ENCODE peak calls at places on chromosomes 13 and 19, in six cellular contexts. One of them, this sample, is unnamed.

GRCh38 chr19:29211562-29212416 is 1.2 kb downstream of the UQCRFS1 start:
- DNase-seq in bronchial epithelial cell: no peak
- DNase-seq in upper lobe of right lung: no peak
- DNase-seq in transverse colon: peak; percentile 14
- DNase-seq in AG04450: no peak
- DNase-seq in osteocyte: peak; percentile 53
- DNase-seq in this sample: peak; percentile 54

GRCh38 chr19:6802336-6803035 is 30.0 kb downstream of the VAV1 start:
- DNase-seq in bronchial epithelial cell: peak; percentile 64
- DNase-seq in upper lobe of right lung: peak; percentile 74
- DNase-seq in transverse colon: peak; percentile 60
- DNase-seq in AG04450: no peak
- DNase-seq in osteocyte: no peak
- DNase-seq in this sample: peak; percentile 94

GRCh38 chr19:4238831-4239230 is 8.0 kb upstream of the YJU2 start:
- DNase-seq in bronchial epithelial cell: no peak
- DNase-seq in upper lobe of right lung: no peak
- DNase-seq in transverse colon: no peak
- DNase-seq in AG04450: no peak
- DNase-seq in osteocyte: no peak
- DNase-seq in this sample: no peak

GRCh38 chr19:5993516-5994406 is 15.8 kb upstream of the RANBP3 start:
- DNase-seq in bronchial epithelial cell: no peak
- DNase-seq in upper lobe of right lung: peak; percentile 82
- DNase-seq in transverse colon: no peak
- DNase-seq in AG04450: no peak
- DNase-seq in osteocyte: no peak
- DNase-seq in this sample: no peak

GRCh38 chr19:38809592-38810252 is 3.0 kb downstream of the LGALS4 start:
- DNase-seq in bronchial epithelial cell: no peak
- DNase-seq in upper lobe of right lung: no peak
- DNase-seq in transverse colon: no peak
- DNase-seq in AG04450: no peak
- DNase-seq in osteocyte: no peak
- DNase-seq in this sample: no peak

GRCh38 chr13:28322256-28322895 is 172.6 kb downstream of the FLT1 start:
- DNase-seq in bronchial epithelial cell: no peak
- DNase-seq in upper lobe of right lung: no peak
- DNase-seq in transverse colon: no peak
- DNase-seq in AG04450: no peak
- DNase-seq in osteocyte: no peak
- DNase-seq in this sample: no peak

GRCh38 chr19:4738734-4739133 is 15.1 kb upstream of the DPP9 start:
- DNase-seq in bronchial epithelial cell: no peak
- DNase-seq in upper lobe of right lung: no peak
- DNase-seq in transverse colon: no peak
- DNase-seq in AG04450: no peak
- DNase-seq in osteocyte: no peak
- DNase-seq in this sample: no peak

GRCh38 chr13:23378009-23378632 is 55.4 kb downstream of the SACS start:
- DNase-seq in bronchial epithelial cell: peak; percentile 89
- DNase-seq in upper lobe of right lung: no peak
- DNase-seq in transverse colon: peak; percentile 19
- DNase-seq in AG04450: peak; percentile 94
- DNase-seq in osteocyte: no peak
- DNase-seq in this sample: peak; percentile 57

GRCh38 chr13:97111705-97112104 is 110.4 kb upstream of the MBNL2 start:
- DNase-seq in bronchial epithelial cell: no peak
- DNase-seq in upper lobe of right lung: no peak
- DNase-seq in transverse colon: no peak
- DNase-seq in AG04450: no peak
- DNase-seq in osteocyte: no peak
- DNase-seq in this sample: no peak

GRCh38 chr13:77891041-77891440 is 27.6 kb downstream of the EDNRB start:
- DNase-seq in bronchial epithelial cell: no peak
- DNase-seq in upper lobe of right lung: no peak
- DNase-seq in transverse colon: no peak
- DNase-seq in AG04450: no peak
- DNase-seq in osteocyte: no peak
- DNase-seq in this sample: no peak

GRCh38 chr19:6086081-6086858 is 24.0 kb downstream of the RFX2 start:
- DNase-seq in bronchial epithelial cell: peak; percentile 89
- DNase-seq in upper lobe of right lung: no peak
- DNase-seq in transverse colon: no peak
- DNase-seq in AG04450: no peak
- DNase-seq in osteocyte: no peak
- DNase-seq in this sample: no peak

GRCh38 chr19:18633321-18633720 is 3.5 kb upstream of the KLHL26 start:
- DNase-seq in bronchial epithelial cell: no peak
- DNase-seq in upper lobe of right lung: no peak
- DNase-seq in transverse colon: peak; percentile 47
- DNase-seq in AG04450: no peak
- DNase-seq in osteocyte: no peak
- DNase-seq in this sample: no peak

GRCh38 chr13:62375653-62376052 is 960.0 kb upstream of the PCDH20 start:
- DNase-seq in bronchial epithelial cell: no peak
- DNase-seq in upper lobe of right lung: no peak
- DNase-seq in transverse colon: no peak
- DNase-seq in AG04450: no peak
- DNase-seq in osteocyte: no peak
- DNase-seq in this sample: no peak

GRCh38 chr13:33224191-33224590 is 61.4 kb downstream of the STARD13 start:
- DNase-seq in bronchial epithelial cell: no peak
- DNase-seq in upper lobe of right lung: no peak
- DNase-seq in transverse colon: no peak
- DNase-seq in AG04450: no peak
- DNase-seq in osteocyte: no peak
- DNase-seq in this sample: no peak

GRCh38 chr19:39145180-39145953 is 19.8 kb downstream of the PAK4 start:
- DNase-seq in bronchial epithelial cell: no peak
- DNase-seq in upper lobe of right lung: no peak
- DNase-seq in transverse colon: peak; percentile 45
- DNase-seq in AG04450: no peak
- DNase-seq in osteocyte: no peak
- DNase-seq in this sample: no peak

GRCh38 chr19:33284146-33284643 is 18.1 kb downstream of the CEBPA start:
- DNase-seq in bronchial epithelial cell: no peak
- DNase-seq in upper lobe of right lung: no peak
- DNase-seq in transverse colon: no peak
- DNase-seq in AG04450: no peak
- DNase-seq in osteocyte: no peak
- DNase-seq in this sample: no peak

GRCh38 chr19:51257471-51257870 is 6.6 kb downstream of the SIGLECL1 start:
- DNase-seq in bronchial epithelial cell: no peak
- DNase-seq in upper lobe of right lung: no peak
- DNase-seq in transverse colon: no peak
- DNase-seq in AG04450: no peak
- DNase-seq in osteocyte: no peak
- DNase-seq in this sample: no peak

GRCh38 chr19:51256053-51256682 is 5.3 kb downstream of the SIGLECL1 start:
- DNase-seq in bronchial epithelial cell: no peak
- DNase-seq in upper lobe of right lung: no peak
- DNase-seq in transverse colon: no peak
- DNase-seq in AG04450: no peak
- DNase-seq in osteocyte: no peak
- DNase-seq in this sample: no peak

GRCh38 chr19:51258761-51259160 is 7.9 kb downstream of the SIGLECL1 start:
- DNase-seq in bronchial epithelial cell: no peak
- DNase-seq in upper lobe of right lung: no peak
- DNase-seq in transverse colon: no peak
- DNase-seq in AG04450: no peak
- DNase-seq in osteocyte: no peak
- DNase-seq in this sample: no peak

GRCh38 chr19:51258165-51258564 is 7.3 kb downstream of the SIGLECL1 start:
- DNase-seq in bronchial epithelial cell: no peak
- DNase-seq in upper lobe of right lung: no peak
- DNase-seq in transverse colon: no peak
- DNase-seq in AG04450: no peak
- DNase-seq in osteocyte: no peak
- DNase-seq in this sample: no peak

DNA sequence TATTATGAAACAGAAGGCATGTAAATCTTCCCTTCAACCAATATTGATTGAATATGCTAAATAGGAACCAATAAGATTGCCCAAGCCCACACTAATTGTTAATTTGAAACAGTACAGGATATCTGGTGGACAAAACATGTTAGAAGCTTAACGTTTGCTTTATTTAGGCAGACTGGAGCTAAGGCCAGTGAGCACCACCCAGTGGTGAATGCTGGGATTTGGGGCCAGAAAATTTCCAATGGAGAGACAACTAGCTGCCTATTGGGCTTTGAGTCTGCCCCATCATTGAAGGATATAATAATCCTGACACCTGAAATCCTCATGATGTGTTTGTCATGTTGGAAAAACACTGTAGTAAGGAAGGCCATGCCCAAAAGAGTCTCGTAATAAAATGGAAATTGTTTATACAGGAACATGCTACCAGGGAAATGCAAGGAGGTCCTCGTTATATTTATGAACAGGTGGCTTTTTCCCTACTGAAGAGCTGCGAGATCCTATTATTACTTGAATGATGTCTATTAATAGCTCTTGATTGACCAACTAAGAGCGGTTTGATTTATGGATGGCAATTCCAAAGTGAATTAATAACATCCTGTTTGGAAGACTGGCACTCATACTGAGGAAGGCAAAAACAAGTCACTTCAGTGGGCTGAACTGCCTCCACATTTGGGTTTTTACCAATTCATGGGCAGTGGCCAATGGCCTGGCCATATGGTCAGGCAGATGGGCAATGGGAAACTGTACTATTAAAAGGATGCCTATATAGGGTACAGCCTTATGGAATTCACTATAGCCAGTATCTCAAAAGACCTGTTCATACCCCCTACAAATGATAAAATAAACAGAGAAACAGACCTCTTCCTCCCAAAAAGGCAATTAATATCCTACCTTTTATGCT is 8.7 kb downstream of the SIGLECL1 start:
- DNase-seq in bronchial epithelial cell: peak; percentile 17
- DNase-seq in upper lobe of right lung: no peak
- DNase-seq in transverse colon: no peak
- DNase-seq in AG04450: no peak
- DNase-seq in osteocyte: no peak
- DNase-seq in this sample: no peak
- TF ChIP-seq CTCF in bronchial epithelial cell: peak; percentile 59
- TF ChIP-seq CTCF in upper lobe of right lung: peak; percentile 62
- TF ChIP-seq CTCF in transverse colon: no peak
- TF ChIP-seq CTCF in AG04450: peak; percentile 70
- TF ChIP-seq CTCF in osteocyte: peak; percentile 44
- TF ChIP-seq CTCF in this sample: peak; percentile 89

GRCh38 chr13:70623260-70623659 is 515.0 kb upstream of the KLHL1 start:
- DNase-seq in bronchial epithelial cell: peak; percentile 15
- DNase-seq in upper lobe of right lung: no peak
- DNase-seq in transverse colon: no peak
- DNase-seq in AG04450: no peak
- DNase-seq in osteocyte: no peak
- DNase-seq in this sample: no peak
- TF ChIP-seq CTCF in bronchial epithelial cell: no peak
- TF ChIP-seq CTCF in upper lobe of right lung: peak; percentile 53
- TF ChIP-seq CTCF in transverse colon: no peak
- TF ChIP-seq CTCF in AG04450: peak; percentile 30
- TF ChIP-seq CTCF in osteocyte: peak; percentile 59
- TF ChIP-seq CTCF in this sample: peak; percentile 33

GRCh38 chr19:13838943-13839192 is 38.1 kb upstream of the NANOS3 start:
- DNase-seq in bronchial epithelial cell: no peak
- DNase-seq in upper lobe of right lung: no peak
- DNase-seq in transverse colon: no peak
- DNase-seq in AG04450: no peak
- DNase-seq in osteocyte: no peak
- DNase-seq in this sample: no peak

GRCh38 chr19:13838071-13838942 is 38.6 kb upstream of the NANOS3 start:
- DNase-seq in bronchial epithelial cell: no peak
- DNase-seq in upper lobe of right lung: no peak
- DNase-seq in transverse colon: no peak
- DNase-seq in AG04450: no peak
- DNase-seq in osteocyte: no peak
- DNase-seq in this sample: no peak

GRCh38 chr19:13840751-13841338 is 36.1 kb upstream of the NANOS3 start:
- DNase-seq in bronchial epithelial cell: no peak
- DNase-seq in upper lobe of right lung: no peak
- DNase-seq in transverse colon: no peak
- DNase-seq in AG04450: no peak
- DNase-seq in osteocyte: no peak
- DNase-seq in this sample: no peak

GRCh38 chr19:13839938-13840750 is 36.8 kb upstream of the NANOS3 start:
- DNase-seq in bronchial epithelial cell: peak; percentile 62
- DNase-seq in upper lobe of right lung: peak; percentile 84
- DNase-seq in transverse colon: peak; percentile 91
- DNase-seq in AG04450: no peak
- DNase-seq in osteocyte: peak; percentile 93
- DNase-seq in this sample: peak; percentile 83

DNA sequence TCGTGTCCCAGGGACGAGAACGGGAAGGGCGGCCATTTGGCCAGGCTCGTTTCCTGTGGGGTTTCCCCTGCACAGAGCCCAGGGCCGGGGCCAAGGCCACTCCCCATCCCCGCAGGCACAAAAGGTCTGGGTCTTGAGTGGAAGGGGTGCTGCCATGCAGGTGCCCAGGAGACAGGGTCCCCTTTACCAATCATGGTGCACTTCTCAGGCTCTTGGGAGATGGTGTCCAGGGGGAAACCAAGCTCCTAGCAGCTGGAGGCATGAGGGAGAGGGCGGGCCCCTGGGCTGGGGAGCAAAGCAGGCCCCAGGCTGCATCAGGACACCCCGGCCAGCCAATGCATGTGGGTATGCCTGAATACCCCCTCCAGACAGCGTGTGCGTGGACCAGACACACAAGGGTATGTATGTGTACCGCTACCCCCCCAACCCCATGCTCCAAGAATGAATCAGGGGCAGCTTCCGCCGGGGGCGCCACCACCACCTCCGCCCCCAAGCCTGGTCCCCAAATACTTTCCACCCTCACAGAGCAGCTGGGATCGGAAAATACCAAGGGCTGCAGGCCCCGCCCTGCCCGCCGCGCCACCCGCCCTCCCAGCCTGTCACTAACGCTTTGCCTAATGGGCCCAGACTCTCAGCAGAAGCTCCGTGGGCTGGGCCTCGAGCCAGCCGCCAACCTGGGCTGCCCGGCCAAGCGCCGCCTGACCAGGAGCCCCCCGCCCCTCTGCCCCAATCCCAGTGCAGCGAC is 37.6 kb upstream of the NANOS3 start:
- DNase-seq in bronchial epithelial cell: peak; percentile 57
- DNase-seq in upper lobe of right lung: peak; percentile 93
- DNase-seq in transverse colon: peak; percentile 88
- DNase-seq in AG04450: no peak
- DNase-seq in osteocyte: peak; percentile 94
- DNase-seq in this sample: peak; percentile 94
- TF ChIP-seq CTCF in bronchial epithelial cell: no peak
- TF ChIP-seq CTCF in upper lobe of right lung: no peak
- TF ChIP-seq CTCF in transverse colon: no peak
- TF ChIP-seq CTCF in AG04450: no peak
- TF ChIP-seq CTCF in osteocyte: peak; percentile 27
- TF ChIP-seq CTCF in this sample: no peak

DNA sequence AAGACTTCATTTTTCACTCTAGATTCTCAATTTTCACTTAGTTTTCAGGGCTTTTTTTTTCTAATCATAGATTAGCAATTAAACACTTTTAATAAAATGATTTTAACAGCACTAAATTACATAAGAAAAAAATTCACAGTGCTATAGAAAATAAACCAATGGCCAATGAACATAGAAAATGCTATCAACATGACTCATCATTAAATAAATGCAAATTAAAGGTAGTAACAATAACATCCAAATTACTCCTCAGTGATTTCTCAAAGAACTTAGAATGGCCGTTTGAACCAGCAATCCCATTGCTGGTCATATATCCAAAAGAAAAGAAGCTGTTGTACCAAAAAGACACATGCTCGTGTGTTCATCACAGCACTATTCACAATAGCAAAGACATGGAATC is 1058.9 kb downstream of the UQCRFS1 start:
- DNase-seq in bronchial epithelial cell: no peak
- DNase-seq in upper lobe of right lung: no peak
- DNase-seq in transverse colon: no peak
- DNase-seq in AG04450: no peak
- DNase-seq in osteocyte: no peak
- DNase-seq in this sample: no peak
- TF ChIP-seq CTCF in bronchial epithelial cell: no peak
- TF ChIP-seq CTCF in upper lobe of right lung: no peak
- TF ChIP-seq CTCF in transverse colon: no peak
- TF ChIP-seq CTCF in AG04450: no peak
- TF ChIP-seq CTCF in osteocyte: no peak
- TF ChIP-seq CTCF in this sample: no peak

This sample was measured in CD14-positive monocyte.